ENCODE peak calls at places on chromosomes 11 and 22, in four cellular contexts. K, H, I and M are unnamed samples.

GRCh38 chr11:28347351-28347750 is 239.2 kb downstream of the METTL15 start:
- DNase-seq in I (no peak), K (no peak), H (peak), M (no peak)

GRCh38 chr22:33409134-33409533 is 351.0 kb upstream of the SYN3 start:
- DNase-seq in H (no peak), I (no peak), K (no peak), M (no peak)

GRCh38 chr22:40429481-40429880 is 59.1 kb downstream of the SGSM3 start:
- DNase-seq in K (no peak), I (no peak), H (no peak), M (no peak)

GRCh38 chr11:65546217-65546958 is 11.8 kb downstream of the LTBP3 start:
- DNase-seq in I (no peak), K (peak), H (no peak), M (peak)

GRCh38 chr11:10693509-10694071 is at the start of gene IRAG1:
- DNase-seq in H (peak), I (no peak), K (no peak), M (no peak)

GRCh38 chr11:92227233-92227593 is 2.6 kb downstream of the FAT3 start:
- DNase-seq in K (no peak), H (no peak), I (no peak), M (no peak)

GRCh38 chr11:100837294-100837693 is 150.2 kb downstream of the ARHGAP42 start:
- DNase-seq in I (no peak), H (no peak), K (no peak), M (no peak)

GRCh38 chr11:17405232-17406005 is 17.0 kb upstream of the KCNJ11 start:
- DNase-seq in I (no peak), H (peak), K (peak), M (peak)

GRCh38 chr11:13462311-13462927 is 603 bp downstream of the BTBD10 start:
- DNase-seq in K (peak), H (peak), I (peak), M (peak)

GRCh38 chr11:32385998-32386397 is 49.3 kb downstream of the WT1 start:
- DNase-seq in I (peak), H (peak), K (peak), M (peak)

GRCh38 chr22:24189249-24190158 is 8.2 kb downstream of the SUSD2 start:
- DNase-seq in K (peak), H (peak), I (peak), M (peak)

GRCh38 chr11:28966951-28967350 is 858.8 kb downstream of the METTL15 start:
- DNase-seq in H (peak), K (no peak), I (no peak), M (no peak)

GRCh38 chr11:17724020-17724908 is 4.9 kb downstream of the MYOD1 start:
- DNase-seq in I (no peak), H (no peak), K (no peak), M (no peak)

GRCh38 chr11:9803685-9804413 is 140.0 kb downstream of the SWAP70 start:
- DNase-seq in I (no peak), K (no peak), H (peak), M (no peak)

GRCh38 chr11:46066335-46066734 is 54.9 kb downstream of the PHF21A start:
- DNase-seq in H (no peak), I (no peak), K (no peak), M (no peak)

GRCh38 chr11:117722074-117722473 is 74.9 kb downstream of the DSCAML1 start:
- DNase-seq in K (no peak), H (no peak), I (no peak), M (no peak)

GRCh38 chr11:44633641-44634040 is 68.2 kb downstream of the CD82 start:
- DNase-seq in H (no peak), I (no peak), K (no peak), M (no peak)

GRCh38 chr22:43534916-43535315 is 123.1 kb downstream of the MPPED1 start:
- DNase-seq in K (no peak), H (no peak), I (no peak), M (no peak)

GRCh38 chr11:79242616-79243015 is 198.2 kb downstream of the TENM4 start:
- DNase-seq in H (peak), K (no peak), I (no peak), M (no peak)

GRCh38 chr11:85394288-85394687 is 232.9 kb downstream of the DLG2 start:
- DNase-seq in K (no peak), I (no peak), H (no peak), M (no peak)

GRCh38 chr11:72430743-72431570 is 3.4 kb downstream of the CLPB start:
- DNase-seq in K (peak), H (peak), I (peak), M (peak)

GRCh38 chr11:125372088-125372487 is 124.0 kb downstream of the FEZ1 start:
- DNase-seq in I (no peak), K (no peak), H (no peak), M (no peak)

GRCh38 chr22:42994917-42995562 is 19.9 kb downstream of the PACSIN2 start:
- DNase-seq in I (no peak), H (peak), K (peak), M (peak)

GRCh38 chr22:29691636-29692326 is 28.0 kb upstream of the CABP7 start:
- DNase-seq in I (no peak), K (no peak), H (no peak), M (no peak)

GRCh38 chr11:66543263-66544107 is 2.4 kb downstream of the ZDHHC24 start:
- DNase-seq in H (peak), K (peak), I (no peak), M (peak)

GRCh38 chr22:19287076-19287724 is 4.3 kb downstream of the CLTCL1 start:
- DNase-seq in I (no peak), K (no peak), H (peak), M (no peak)

GRCh38 chr11:113723706-113724246 is 17.7 kb upstream of the TMPRSS5 start:
- DNase-seq in I (no peak), H (no peak), K (no peak), M (no peak)

GRCh38 chr22:25403752-25404471 is 160.6 kb upstream of the GRK3 start:
- DNase-seq in H (peak), I (no peak), K (no peak), M (peak)

GRCh38 chr11:105265859-105266258 is 126.3 kb upstream of the CARD18 start:
- DNase-seq in K (peak), H (peak), I (no peak), M (no peak)

GRCh38 chr11:24513837-24514594 is 17.2 kb downstream of the LUZP2 start:
- DNase-seq in H (no peak), K (no peak), I (no peak), M (no peak)

GRCh38 chr11:91783173-91783572 is 441.4 kb upstream of the FAT3 start:
- DNase-seq in H (no peak), I (no peak), K (no peak), M (no peak)

GRCh38 chr11:121112498-121113455 is 11.7 kb downstream of the TECTA start:
- DNase-seq in K (peak), H (peak), I (peak), M (peak)

GRCh38 chr22:41912338-41913039 is 2.4 kb downstream of the SHISA8 start:
- DNase-seq in H (no peak), K (no peak), I (no peak), M (no peak)

GRCh38 chr11:34492806-34493414 is 20.7 kb downstream of the ELF5 start:
- DNase-seq in I (peak), K (peak), H (peak), M (peak)

GRCh38 chr11:77073328-77074001 is 6.7 kb downstream of the CAPN5 start:
- DNase-seq in K (peak), I (peak), H (peak), M (peak)

GRCh38 chr22:48491451-48491941 is 1336.2 kb downstream of the BRD1 start:
- DNase-seq in I (no peak), H (no peak), K (no peak), M (no peak)

GRCh38 chr22:25365491-25366261 is 146.2 kb downstream of the CRYBB2 start:
- DNase-seq in H (no peak), K (peak), I (no peak), M (no peak)